ENCODE peak calls at places on chromosomes 5 and 9, in five cellular contexts. P is stimulated activated naive CD4-positive, alpha-beta T cell treated with Interleukin-2 at 50 U/mL for 16 hours; W is NCI-H460; S is stimulated activated CD4-positive, alpha-beta T cell treated with anti-CD3 and anti-CD28 coated beads, Interleukin-2, amount 100 ng/mL, for 48 hours; G is stimulated activated CD8-positive, alpha-beta memory T cell treated with anti-CD3 and anti-CD28 coated beads, Interleukin-7, amount 100 ng/mL, for 1 hour. F is an unnamed sample.

GRCh38 chr5:15383021-15383420 is 117.0 kb upstream of the FBXL7 start:
- DNase-seq in P (no peak), S (no peak), W (no peak), G (no peak), F (no peak)

GRCh38 chr5:80128129-80128528 is 93.0 kb downstream of the THBS4 start:
- DNase-seq in P (no peak), W (no peak), G (no peak), S (no peak), F (peak)

GRCh38 chr5:92694067-92694466 is 887.0 kb downstream of the NR2F1-AS1 start:
- DNase-seq in P (no peak), G (no peak), W (no peak), S (no peak), F (peak)

GRCh38 chr5:80238778-80239679 is 16.8 kb downstream of the SERINC5 start:
- DNase-seq in S (no peak), G (no peak), W (no peak), P (no peak), F (peak)

GRCh38 chr9:130172858-130173461 is 756 bp downstream of the NCS1 start:
- DNase-seq in G (peak), W (no peak), S (no peak), P (peak), F (no peak)

GRCh38 chr5:67731886-67732285 is 483.7 kb upstream of the PIK3R1 start:
- DNase-seq in S (no peak), G (no peak), P (no peak), W (no peak), F (no peak)

GRCh38 chr5:55895276-55895675 is 44.1 kb downstream of the IL31RA start:
- DNase-seq in W (no peak), G (no peak), S (no peak), P (no peak), F (no peak)

GRCh38 chr9:101625871-101626270 is 31.1 kb upstream of the PPP3R2 start:
- DNase-seq in G (no peak), S (no peak), P (no peak), W (no peak), F (no peak)

GRCh38 chr5:167571824-167572223 is 719.6 kb upstream of the WWC1 start:
- DNase-seq in P (no peak), S (no peak), W (no peak), G (no peak), F (no peak)

GRCh38 chr5:72529383-72529782 is 22.2 kb upstream of the ZNF366 start:
- DNase-seq in W (no peak), G (no peak), P (no peak), S (no peak), F (no peak)

GRCh38 chr5:133873936-133874585 is 94.4 kb downstream of the C5orf15 start:
- DNase-seq in S (no peak), P (no peak), G (no peak), W (peak), F (peak)

GRCh38 chr5:96333397-96333790 is 99.7 kb downstream of the PCSK1 start:
- DNase-seq in G (no peak), P (no peak), S (no peak), W (no peak), F (no peak)

GRCh38 chr9:79809931-79810330 is 238.2 kb downstream of the TLE4 start:
- DNase-seq in P (no peak), W (no peak), G (no peak), S (no peak), F (peak)

GRCh38 chr5:74766348-74766886 is 500 bp downstream of the GFM2 start:
- DNase-seq in G (no peak), S (no peak), P (peak), W (peak), F (peak)

GRCh38 chr9:26391036-26391435 is 501.6 kb downstream of the CAAP1 start:
- DNase-seq in P (no peak), G (no peak), S (no peak), W (no peak), F (no peak)

GRCh38 chr9:74255489-74255984 is 241.6 kb upstream of the RORB start:
- DNase-seq in G (no peak), P (no peak), W (no peak), S (no peak), F (no peak)

GRCh38 chr5:9431496-9432258 is 114.2 kb downstream of the SEMA5A start:
- DNase-seq in S (no peak), G (no peak), W (no peak), P (no peak), F (peak)

GRCh38 chr9:21334603-21334968 is 618 bp downstream of the KLHL9 start:
- DNase-seq in G (no peak), P (no peak), S (no peak), W (no peak), F (peak)